ENCODE peak calls at places on chromosomes 11 and 22, in four cellular contexts. Y is HepG2, F is H1, H is GM12878. V is an unnamed sample.
A peak's percentile ranks its signal among the peaks of the same experiment; 100 is the strongest.

GRCh38 chr11:96023311-96023710 is 99.4 kb upstream of the MTMR2 start:
- DNase-seq in H (no peak), Y (no peak), F (no peak), V (no peak)

GRCh38 chr11:3796796-3797328 is 492 bp downstream of the NUP98 start:
- DNase-seq in H (no peak), F (no peak), Y (peak; percentile 27), V (no peak)

GRCh38 chr11:122439911-122440782 is 215.4 kb upstream of the UBASH3B start:
- DNase-seq in H (no peak), F (peak; percentile 78), Y (peak; percentile 83), V (peak; percentile 44)

GRCh38 chr11:99934008-99934407 is 753.1 kb upstream of the ARHGAP42 start:
- DNase-seq in H (no peak), Y (no peak), F (no peak), V (no peak)

GRCh38 chr11:118841469-118842222 is 42.0 kb upstream of the CXCR5 start:
- DNase-seq in F (no peak), Y (peak; percentile 49), H (peak; percentile 64), V (no peak)

GRCh38 chr22:37904572-37905533 is 1.2 kb upstream of the MICALL1 start:
- DNase-seq in H (no peak), F (peak; percentile 67), Y (peak; percentile 58), V (no peak)

GRCh38 chr22:38699784-38700183 is 959 bp downstream of the JOSD1 start:
- DNase-seq in F (no peak), H (no peak), Y (peak; percentile 21), V (no peak)

GRCh38 chr11:2586091-2586792 is 113.6 kb downstream of the KCNQ1OT1 start:
- DNase-seq in Y (no peak), F (no peak), H (no peak), V (no peak)

GRCh38 chr11:58787903-58788302 is 56.2 kb upstream of the GLYAT start:
- DNase-seq in Y (no peak), F (no peak), H (no peak), V (no peak)

GRCh38 chr11:117825538-117826359 is 1.2 kb upstream of the FXYD2 start:
- DNase-seq in F (no peak), Y (no peak), H (no peak), V (no peak)
- H3K4me1 ChIP-seq in F (peaks cover 21% of the 10 kb centered on the region), Y (peaks cover 88% of the 10 kb centered on the region), H (peaks cover 17% of the 10 kb centered on the region), V (peaks cover 26% of the 10 kb centered on the region)

DNA sequence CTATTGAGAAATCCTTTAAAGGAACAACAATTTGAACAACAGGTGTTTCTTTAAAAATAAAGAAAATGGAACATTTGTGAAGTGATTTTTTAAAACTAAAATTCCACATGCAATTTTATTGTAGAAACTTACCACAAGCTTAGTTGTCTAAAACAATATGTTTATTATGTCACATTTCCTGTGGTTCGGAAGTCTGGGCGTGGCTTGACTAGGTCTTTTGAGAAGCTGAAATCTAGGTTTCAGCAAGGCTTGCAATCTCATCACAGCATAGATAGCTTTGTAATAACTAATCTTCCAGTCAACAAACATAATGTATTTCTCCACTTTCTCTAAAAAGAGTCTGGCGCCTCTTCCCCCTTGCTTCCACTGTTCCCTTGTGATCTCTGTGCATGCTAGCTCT is 27.0 kb downstream of the MS4A6A start:
- DNase-seq in H (no peak), Y (no peak), F (no peak), V (no peak)
- TF ChIP-seq YY1 in H (no peak), Y (no peak), F (no peak), V (no peak)

GRCh38 chr11:76316726-76317125 is 64.2 kb downstream of the THAP12 start:
- DNase-seq in F (no peak), Y (no peak), H (no peak), V (no peak)

GRCh38 chr11:76314741-76315090 is 66.2 kb downstream of the THAP12 start:
- DNase-seq in F (no peak), H (no peak), Y (no peak), V (no peak)

GRCh38 chr11:76315182-76315853 is 65.6 kb downstream of the THAP12 start:
- DNase-seq in H (no peak), F (no peak), Y (no peak), V (no peak)

GRCh38 chr11:76313271-76313670 is 67.7 kb downstream of the THAP12 start:
- DNase-seq in H (no peak), F (no peak), Y (no peak), V (no peak)

DNA sequence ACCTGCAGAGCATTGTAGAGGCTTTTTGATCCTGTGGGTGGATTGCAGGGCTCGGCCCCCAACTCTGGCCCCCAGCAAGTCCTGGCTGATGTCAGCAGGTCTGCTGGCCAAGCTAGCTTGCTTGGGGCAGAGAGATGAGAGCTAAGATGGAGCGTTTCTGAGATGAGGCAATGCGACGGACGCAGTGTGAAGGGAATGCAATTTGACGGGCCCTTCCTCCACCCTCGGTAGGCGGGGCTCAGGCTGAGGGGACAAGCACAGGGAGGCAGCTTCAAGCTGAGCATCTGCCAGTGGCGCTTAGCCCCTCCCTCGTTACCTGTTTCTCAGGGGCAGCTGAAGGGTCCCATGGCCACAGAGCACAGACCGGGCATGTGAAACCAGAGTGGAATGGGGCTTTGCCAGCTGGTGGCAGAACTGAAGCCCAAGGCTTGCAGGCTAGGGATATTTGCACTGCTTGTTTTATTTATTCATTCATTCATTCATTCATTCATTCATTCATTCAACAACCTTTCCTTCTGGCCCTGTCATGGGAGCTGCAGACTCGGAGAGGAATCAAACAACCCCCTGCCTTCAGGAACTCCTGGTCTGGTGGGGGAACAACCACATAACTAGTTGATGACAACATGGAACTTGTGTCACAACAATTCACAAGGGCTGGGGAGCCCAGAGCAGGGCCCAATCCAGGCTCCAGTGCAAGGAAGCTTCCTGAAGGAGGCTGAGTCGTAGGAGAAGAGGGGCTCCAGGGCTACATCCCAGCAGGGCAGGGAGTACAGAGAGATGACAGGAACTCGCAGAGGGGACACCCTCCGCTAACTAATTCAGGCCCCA is 66.8 kb downstream of the THAP12 start:
- DNase-seq in Y (no peak), H (no peak), F (no peak), V (no peak)
- TF ChIP-seq SUZ12 in Y (no peak), H (no peak), F (no peak), V (no peak)

GRCh38 chr11:67313125-67313890 is 10.0 kb downstream of the SSH3 start:
- DNase-seq in F (no peak), H (no peak), Y (no peak), V (no peak)
- H3K4me1 ChIP-seq in F (no peaks in the 10 kb centered on the region), H (peaks cover under 1% of the 10 kb centered on the region), Y (peaks cover 6% of the 10 kb centered on the region), V (peaks cover 15% of the 10 kb centered on the region)

DNA sequence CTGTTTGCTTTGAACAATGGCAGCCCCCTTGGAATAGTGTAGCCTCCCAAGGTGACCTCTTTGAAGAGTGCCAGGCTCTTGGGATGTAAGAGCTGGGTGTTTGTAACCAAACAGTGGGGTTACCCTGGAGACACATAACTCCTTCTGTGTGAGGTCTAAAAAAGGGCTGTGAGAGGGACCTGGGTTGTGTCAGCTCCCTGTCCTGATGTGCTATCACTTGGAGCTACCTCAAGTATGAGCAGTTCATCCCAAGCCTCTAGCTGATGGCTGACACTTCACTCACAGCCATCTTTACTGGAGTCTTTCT is 40.2 kb downstream of the TSPAN18 start:
- DNase-seq in H (no peak), F (peak; percentile 37), Y (no peak), V (no peak)
- TF ChIP-seq YY1 in H (no peak), F (no peak), Y (no peak), V (no peak)

GRCh38 chr22:20204821-20205220 is 54.0 kb upstream of the CCDC188 start:
- DNase-seq in Y (no peak), H (no peak), F (no peak), V (no peak)

GRCh38 chr22:20206709-20207215 is 55.9 kb upstream of the CCDC188 start:
- DNase-seq in H (no peak), F (no peak), Y (no peak), V (no peak)

GRCh38 chr22:20207277-20208025 is 56.6 kb upstream of the CCDC188 start:
- DNase-seq in H (no peak), F (no peak), Y (no peak), V (no peak)

GRCh38 chr22:20205464-20205963 is 54.7 kb upstream of the CCDC188 start:
- DNase-seq in F (no peak), H (no peak), Y (no peak), V (no peak)

DNA sequence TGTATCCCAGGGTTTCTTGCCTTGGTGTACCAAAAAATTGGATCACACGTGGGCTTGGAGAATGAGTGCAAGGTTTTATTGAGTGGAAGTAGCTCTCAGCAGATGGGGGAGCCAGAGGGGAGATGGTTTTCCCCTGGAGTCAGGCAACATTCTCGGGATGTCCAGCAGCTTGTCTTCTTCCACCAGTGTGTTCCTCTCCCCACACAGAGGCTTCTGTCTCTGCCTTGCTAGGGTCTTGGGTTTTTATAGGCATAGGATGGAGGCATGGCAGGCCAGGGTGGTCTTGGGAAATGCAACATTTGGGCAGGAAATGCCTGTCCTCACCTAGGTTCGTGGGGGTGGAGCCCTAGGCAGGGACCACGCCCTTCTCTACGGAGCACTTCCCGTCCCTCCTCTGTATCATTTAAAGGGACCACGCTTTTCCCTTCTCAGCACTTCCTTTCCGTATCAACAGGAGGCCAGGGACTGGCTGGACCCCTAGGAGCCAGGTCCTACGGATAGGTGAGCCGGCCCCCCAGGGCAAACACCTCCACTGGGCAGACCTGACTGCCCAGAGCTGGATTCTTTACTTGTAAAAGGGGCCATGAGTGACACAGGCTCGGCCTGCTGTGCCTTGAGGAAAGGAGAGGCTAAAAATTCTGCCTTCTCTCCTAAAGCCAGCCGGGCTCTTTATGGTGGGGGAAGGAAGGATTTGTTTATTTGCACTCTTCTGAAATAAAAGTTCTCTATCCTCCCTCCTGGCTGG is 55.3 kb upstream of the CCDC188 start:
- DNase-seq in H (peak; percentile 54), F (no peak), Y (peak; percentile 37), V (peak; percentile 9)
- TF ChIP-seq SUZ12 in H (no peak), F (no peak), Y (no peak), V (no peak)

DNA sequence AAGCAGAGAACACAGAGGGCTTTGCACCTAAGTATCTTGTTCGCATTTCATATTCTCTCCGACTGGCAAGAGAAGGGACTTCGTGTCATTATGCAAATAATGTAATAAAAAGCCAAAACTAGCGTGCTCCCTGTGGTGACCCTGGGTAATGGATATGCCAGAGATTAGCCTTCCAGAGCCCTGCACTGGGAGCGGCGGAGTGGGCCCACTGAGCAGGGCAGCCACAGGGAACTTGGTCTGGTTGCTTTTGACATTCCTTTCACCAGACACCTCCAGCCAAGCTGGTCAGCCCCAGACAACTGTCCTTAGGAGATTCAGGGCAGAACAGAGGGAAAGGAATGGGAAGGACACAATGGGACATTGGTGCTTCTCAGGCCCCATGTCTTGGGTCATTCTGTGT is 56.1 kb downstream of the FLI1 start:
- DNase-seq in Y (no peak), H (no peak), F (no peak), V (no peak)
- H3K4me1 ChIP-seq in Y (peaks cover 9% of the 10 kb centered on the region), H (peaks cover 13% of the 10 kb centered on the region), F (no peaks in the 10 kb centered on the region), V (peaks cover 4% of the 10 kb centered on the region)

GRCh38 chr22:46122511-46122971 is 27.8 kb upstream of the PPARA start:
- DNase-seq in H (no peak), Y (peak; percentile 37), F (peak; percentile 90), V (no peak)

GRCh38 chr22:46121523-46122287 is 28.6 kb upstream of the PPARA start:
- DNase-seq in F (no peak), H (no peak), Y (no peak), V (no peak)

GRCh38 chr22:46123694-46124382 is 26.5 kb upstream of the PPARA start:
- DNase-seq in H (no peak), F (no peak), Y (no peak), V (no peak)

GRCh38 chr22:46124383-46125144 is 25.8 kb upstream of the PPARA start:
- DNase-seq in H (no peak), Y (no peak), F (no peak), V (no peak)

GRCh38 chr22:46122980-46123693 is 27.2 kb upstream of the PPARA start:
- DNase-seq in H (no peak), F (no peak), Y (no peak), V (no peak)
- TF ChIP-seq YY1 in H (no peak), F (no peak), Y (no peak), V (no peak)

GRCh38 chr22:33656808-33657628 is 263.3 kb downstream of the LARGE1 start:
- DNase-seq in Y (no peak), F (no peak), H (no peak), V (no peak)
- TF ChIP-seq SUZ12 in Y (no peak), F (no peak), H (no peak), V (no peak)